ENCODE peak calls at places on chromosomes 5 and 9, in five cellular contexts. B, Y, L, G and O are unnamed samples.

GRCh38 chr5:124599048-124599973 is 147.1 kb downstream of the ZNF608 start:
- DNase-seq in B (no peak), Y (no peak), L (peak), G (peak), O (peak)

GRCh38 chr9:126671381-126671831 is 57.7 kb downstream of the LMX1B start:
- DNase-seq in B (no peak), Y (peak), L (no peak), G (no peak), O (no peak)

GRCh38 chr9:138070815-138071214 is 193.2 kb downstream of the CACNA1B start:
- DNase-seq in B (no peak), Y (no peak), L (no peak), G (no peak), O (no peak)

GRCh38 chr9:86187121-86187520 is 72.3 kb downstream of the C9orf153 start:
- DNase-seq in B (no peak), Y (peak), L (no peak), G (no peak), O (no peak)

GRCh38 chr5:56019306-56020272 is 24.8 kb upstream of the IL6ST start:
- DNase-seq in B (no peak), Y (no peak), L (no peak), G (no peak), O (no peak)

GRCh38 chr9:127676636-127677035 is 30.2 kb upstream of the CFAP157 start:
- DNase-seq in B (no peak), Y (no peak), L (no peak), G (no peak), O (no peak)

GRCh38 chr5:123035320-123035949 is 1.1 kb downstream of the PPIC start:
- DNase-seq in B (peak), Y (peak), L (peak), G (peak), O (peak)

GRCh38 chr5:85823462-85824426 is 794.0 kb upstream of the COX7C start:
- DNase-seq in B (no peak), Y (no peak), L (no peak), G (no peak), O (no peak)

GRCh38 chr9:84379740-84380139 is 39.2 kb upstream of the SLC28A3 start:
- DNase-seq in B (no peak), Y (no peak), L (no peak), G (no peak), O (no peak)

GRCh38 chr5:112165399-112165798 is 253.7 kb downstream of the EPB41L4A start:
- DNase-seq in B (no peak), Y (peak), L (no peak), G (no peak), O (no peak)

GRCh38 chr5:168613996-168614395 is 34.8 kb upstream of the PANK3 start:
- DNase-seq in B (no peak), Y (no peak), L (no peak), G (no peak), O (no peak)

GRCh38 chr9:121774715-121775613 is 123.5 kb downstream of the DAB2IP start:
- DNase-seq in B (no peak), Y (no peak), L (peak), G (no peak), O (no peak)

GRCh38 chr9:35665471-35665818 is 450 bp upstream of the ARHGEF39 start:
- DNase-seq in B (no peak), Y (no peak), L (no peak), G (no peak), O (no peak)

GRCh38 chr9:20989923-20990341 is 41.5 kb downstream of the HACD4 start:
- DNase-seq in B (no peak), Y (no peak), L (no peak), G (peak), O (no peak)

GRCh38 chr9:21252727-21253547 is 13.1 kb upstream of the IFNA14 start:
- DNase-seq in B (no peak), Y (peak), L (no peak), G (peak), O (peak)

GRCh38 chr5:172235132-172235780 is 41.3 kb downstream of the EFCAB9 start:
- DNase-seq in B (no peak), Y (no peak), L (no peak), G (no peak), O (no peak)

GRCh38 chr5:134001938-134002731 is 2.6 kb downstream of the VDAC1 start:
- DNase-seq in B (no peak), Y (no peak), L (no peak), G (no peak), O (no peak)

GRCh38 chr5:66891184-66891925 is 295.2 kb downstream of the MAST4 start:
- DNase-seq in B (no peak), Y (peak), L (no peak), G (peak), O (peak)

GRCh38 chr5:123916331-123917121 is 404.5 kb downstream of the CSNK1G3 start:
- DNase-seq in B (no peak), Y (no peak), L (no peak), G (no peak), O (peak)

GRCh38 chr5:142826741-142827492 is 56.7 kb downstream of the ARHGAP26 start:
- DNase-seq in B (no peak), Y (no peak), L (no peak), G (no peak), O (peak)

GRCh38 chr5:2149196-2149541 is 266.4 kb upstream of the IRX4 start:
- DNase-seq in B (no peak), Y (peak), L (no peak), G (no peak), O (no peak)

GRCh38 chr5:116583085-116583766 is 8.6 kb upstream of the SEMA6A start:
- DNase-seq in B (no peak), Y (no peak), L (no peak), G (no peak), O (peak)

GRCh38 chr5:149371296-149371962 is 7.7 kb downstream of the IL17B start:
- DNase-seq in B (peak), Y (peak), L (peak), G (peak), O (peak)

GRCh38 chr5:56026863-56027300 is 32.1 kb upstream of the IL6ST start:
- DNase-seq in B (no peak), Y (no peak), L (no peak), G (no peak), O (peak)

GRCh38 chr9:36818965-36819870 is 214.8 kb downstream of the PAX5 start:
- DNase-seq in B (peak), Y (peak), L (no peak), G (no peak), O (no peak)

GRCh38 chr9:108677776-108678175 is 178.0 kb downstream of the ACTL7B start:
- DNase-seq in B (no peak), Y (no peak), L (no peak), G (no peak), O (no peak)

GRCh38 chr5:115932991-115933390 is 29.3 kb upstream of the LVRN start:
- DNase-seq in B (no peak), Y (no peak), L (no peak), G (no peak), O (no peak)

DNA sequence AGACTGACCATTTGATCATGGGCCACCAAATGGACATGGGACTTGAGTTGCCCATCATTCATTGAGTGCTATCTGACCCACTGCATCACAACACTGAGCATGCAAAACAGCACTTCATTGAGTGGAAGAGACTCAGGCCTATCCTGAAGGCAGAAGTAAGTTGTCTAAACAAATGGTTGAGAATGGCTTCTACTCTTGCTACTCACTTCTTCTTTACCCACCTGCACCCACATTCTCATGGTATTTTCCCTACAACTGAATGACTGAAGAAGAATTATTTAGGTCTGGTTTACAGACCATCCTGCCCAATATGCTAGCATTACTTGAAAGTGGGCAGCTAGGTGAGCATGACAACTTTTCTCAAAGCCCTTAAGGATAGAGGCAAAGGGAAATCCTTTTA is 41.0 kb upstream of the PIP5K1B start:
- DNase-seq in B (no peak), Y (no peak), L (no peak), G (no peak), O (no peak)
- TF ChIP-seq CTCF in B (no peak), Y (no peak), L (no peak), G (no peak), O (no peak)

GRCh38 chr9:2625427-2625826 is 3.8 kb downstream of the VLDLR start:
- DNase-seq in B (no peak), Y (no peak), L (no peak), G (no peak), O (no peak)
- TF ChIP-seq CTCF in B (peak), Y (peak), L (no peak), G (no peak), O (no peak)

DNA sequence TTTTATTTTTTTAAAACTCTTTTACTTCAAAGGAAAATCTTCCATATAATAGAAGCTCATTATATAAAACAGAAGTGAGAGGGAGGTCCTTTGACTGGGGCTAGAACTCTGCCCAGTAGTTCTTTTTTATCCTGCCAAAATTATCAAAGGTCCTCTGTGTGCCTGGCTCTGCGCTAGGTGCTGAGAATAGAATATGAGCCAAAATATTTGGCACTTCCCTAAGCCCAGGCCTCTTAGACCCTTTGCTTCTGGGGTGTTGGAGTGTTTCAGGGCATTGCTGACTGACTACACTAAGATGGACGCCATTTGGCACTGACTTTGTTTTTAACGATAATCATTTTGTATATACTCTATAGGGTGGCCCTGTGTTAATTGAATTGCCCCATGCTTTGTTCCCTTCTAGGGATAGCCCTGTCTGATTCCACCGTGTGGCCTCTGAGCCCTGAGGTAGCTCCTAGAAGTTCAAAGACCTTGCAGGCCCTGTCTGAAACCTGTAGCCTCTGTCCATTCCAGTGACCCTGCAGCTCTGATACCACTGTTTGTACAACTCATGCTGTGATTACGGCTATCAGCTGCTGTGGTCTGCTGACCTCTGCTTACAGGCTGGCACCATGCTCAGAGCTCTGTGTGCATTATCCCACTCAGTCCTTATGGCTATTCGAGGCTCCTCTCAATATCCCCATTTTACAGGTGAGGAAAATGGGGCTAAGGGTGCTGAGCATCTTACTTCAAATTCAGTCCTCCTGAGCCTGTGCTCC is 84.3 kb upstream of the SHB start:
- DNase-seq in B (no peak), Y (no peak), L (no peak), G (no peak), O (no peak)
- TF ChIP-seq CTCF in B (no peak), Y (no peak), L (no peak), G (no peak), O (no peak)

GRCh38 chr9:124771867-124772621 is 933 bp upstream of the NR6A1 start:
- DNase-seq in B (peak), Y (peak), L (peak), G (peak), O (peak)
- TF ChIP-seq CTCF in B (peak), Y (peak), L (peak), G (peak), O (peak)

GRCh38 chr5:33400675-33401074 is 40.1 kb upstream of the TARS1 start:
- DNase-seq in B (no peak), Y (no peak), L (no peak), G (no peak), O (no peak)
- TF ChIP-seq CTCF in B (no peak), Y (no peak), L (no peak), G (no peak), O (no peak)

DNA sequence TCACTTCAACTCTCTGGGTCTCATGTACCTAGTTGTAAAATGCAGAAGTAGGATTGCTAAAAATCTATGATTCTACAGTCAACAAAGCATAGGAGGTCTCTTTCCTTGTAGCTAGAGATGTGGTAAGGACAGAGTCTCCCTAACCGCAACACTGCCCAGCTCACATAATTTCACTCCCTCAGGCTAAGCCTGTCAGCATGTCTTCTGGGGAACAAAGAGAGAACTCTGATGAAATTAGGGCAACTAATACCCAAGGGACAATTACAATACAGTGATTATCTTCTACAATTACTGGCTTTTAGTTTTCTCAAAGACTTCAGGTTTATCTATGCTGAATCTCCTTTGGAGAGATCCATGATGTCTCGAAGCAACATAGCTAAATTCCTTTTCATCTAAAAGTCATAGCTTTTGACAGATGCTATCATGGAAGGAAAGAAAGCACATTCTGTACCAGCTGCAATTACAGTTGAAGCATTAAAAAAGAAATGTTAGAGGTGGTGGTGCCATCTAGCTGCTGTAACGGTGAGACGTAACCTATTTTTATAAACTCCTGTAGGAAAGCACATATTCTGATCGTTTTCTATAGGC is 141.1 kb upstream of the TARS1 start:
- DNase-seq in B (no peak), Y (peak), L (no peak), G (no peak), O (peak)
- TF ChIP-seq CTCF in B (no peak), Y (peak), L (peak), G (peak), O (peak)